ENCODE peak calls at places on chromosomes 7 and 10, in four cellular contexts. One of them, this sample, is unnamed.

GRCh38 chr10:84429926-84430520 is 101.6 kb downstream of the CCSER2 start:
- DNase-seq in RWPE2: peak; percentile 64
- DNase-seq in left lung: no peak
- DNase-seq in A549: peak; percentile 68
- DNase-seq in this sample: no peak

GRCh38 chr7:108824840-108825540 is 255.3 kb downstream of the DNAJB9 start:
- DNase-seq in A549: peak; percentile 16
- DNase-seq in RWPE2: no peak
- DNase-seq in left lung: no peak
- DNase-seq in this sample: no peak

GRCh38 chr10:45513586-45513985 is 139.6 kb downstream of the ALOX5 start:
- DNase-seq in A549: no peak
- DNase-seq in left lung: no peak
- DNase-seq in RWPE2: no peak
- DNase-seq in this sample: no peak

GRCh38 chr7:130207642-130208041 is at the start of gene SSMEM1:
- DNase-seq in left lung: no peak
- DNase-seq in A549: no peak
- DNase-seq in RWPE2: no peak
- DNase-seq in this sample: no peak

GRCh38 chr7:149669121-149669818 is 104.1 kb downstream of the ZNF467 start:
- DNase-seq in A549: peak; percentile 61
- DNase-seq in RWPE2: no peak
- DNase-seq in left lung: no peak
- DNase-seq in this sample: no peak

GRCh38 chr7:28291559-28291958 is 111.0 kb upstream of the JAZF1 start:
- DNase-seq in left lung: no peak
- DNase-seq in RWPE2: no peak
- DNase-seq in A549: no peak
- DNase-seq in this sample: no peak

GRCh38 chr10:119025776-119026175 is 3.7 kb upstream of the NANOS1 start:
- DNase-seq in A549: no peak
- DNase-seq in left lung: no peak
- DNase-seq in RWPE2: no peak
- DNase-seq in this sample: peak; percentile 20

GRCh38 chr10:6498771-6499170 is 81.3 kb downstream of the PRKCQ start:
- DNase-seq in RWPE2: no peak
- DNase-seq in left lung: no peak
- DNase-seq in A549: no peak
- DNase-seq in this sample: no peak

GRCh38 chr7:876972-877311 is 588 bp downstream of the GET4 start:
- DNase-seq in RWPE2: peak; percentile 69
- DNase-seq in A549: peak; percentile 51
- DNase-seq in left lung: no peak
- DNase-seq in this sample: no peak

GRCh38 chr10:68992721-68993440 is 4.3 kb downstream of the KIFBP start:
- DNase-seq in RWPE2: no peak
- DNase-seq in left lung: no peak
- DNase-seq in A549: no peak
- DNase-seq in this sample: no peak

GRCh38 chr7:36667007-36667406 is 57.3 kb downstream of the AOAH start:
- DNase-seq in A549: no peak
- DNase-seq in left lung: no peak
- DNase-seq in RWPE2: no peak
- DNase-seq in this sample: no peak

GRCh38 chr10:33937987-33938386 is 603.5 kb upstream of the NRP1 start:
- DNase-seq in A549: no peak
- DNase-seq in RWPE2: no peak
- DNase-seq in left lung: no peak
- DNase-seq in this sample: no peak

GRCh38 chr10:9222917-9223316 is 1168.4 kb downstream of the GATA3 start:
- DNase-seq in left lung: no peak
- DNase-seq in RWPE2: no peak
- DNase-seq in A549: no peak
- DNase-seq in this sample: no peak

GRCh38 chr7:35831208-35831607 is 30.4 kb downstream of the SEPTIN7 start:
- DNase-seq in left lung: no peak
- DNase-seq in A549: no peak
- DNase-seq in RWPE2: no peak
- DNase-seq in this sample: no peak

GRCh38 chr10:20841419-20841818 is 55.7 kb downstream of the NEBL start:
- DNase-seq in RWPE2: no peak
- DNase-seq in A549: no peak
- DNase-seq in left lung: no peak
- DNase-seq in this sample: no peak

GRCh38 chr7:22176791-22177412 is 180.1 kb downstream of the RAPGEF5 start:
- DNase-seq in RWPE2: no peak
- DNase-seq in left lung: no peak
- DNase-seq in A549: no peak
- DNase-seq in this sample: no peak

GRCh38 chr10:97561678-97562077 is 10.9 kb upstream of the ANKRD2 start:
- DNase-seq in A549: no peak
- DNase-seq in RWPE2: no peak
- DNase-seq in left lung: no peak
- DNase-seq in this sample: no peak

GRCh38 chr7:103065666-103066065 is 8.9 kb downstream of the FBXL13 start:
- DNase-seq in RWPE2: no peak
- DNase-seq in left lung: peak; percentile 81
- DNase-seq in A549: peak; percentile 48
- DNase-seq in this sample: no peak

GRCh38 chr10:131311661-131312260 is at the start of gene TCERG1L:
- DNase-seq in left lung: no peak
- DNase-seq in A549: no peak
- DNase-seq in RWPE2: no peak
- DNase-seq in this sample: no peak

GRCh38 chr7:76086070-76086469 is 38.2 kb downstream of the MDH2 start:
- DNase-seq in left lung: no peak
- DNase-seq in RWPE2: no peak
- DNase-seq in A549: no peak
- DNase-seq in this sample: no peak

DNA sequence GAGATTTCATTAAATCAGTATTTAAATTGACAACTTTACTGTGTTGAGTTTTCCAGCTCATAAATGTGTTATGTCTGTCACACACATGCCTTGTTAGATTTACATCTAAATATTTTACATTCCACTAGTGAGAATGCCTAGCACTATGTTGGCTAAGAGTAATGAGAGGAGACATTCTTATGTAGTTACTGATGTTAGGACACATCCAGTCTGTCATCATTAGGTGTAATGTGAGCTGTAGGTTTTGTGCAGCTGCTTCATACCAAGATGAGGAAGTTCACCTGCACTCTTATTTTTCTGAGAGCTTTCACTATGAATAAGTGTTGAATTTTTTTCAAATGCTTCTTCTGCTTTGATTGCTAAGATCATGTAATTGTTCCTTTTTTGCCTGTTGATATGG is 218.0 kb upstream of the IGFBP3 start:
- DNase-seq in A549: peak; percentile 72
- DNase-seq in left lung: no peak
- DNase-seq in RWPE2: no peak
- DNase-seq in this sample: no peak
- TF ChIP-seq CTCF in A549: no peak
- TF ChIP-seq CTCF in left lung: no peak
- TF ChIP-seq CTCF in RWPE2: no peak
- TF ChIP-seq CTCF in this sample: no peak

DNA sequence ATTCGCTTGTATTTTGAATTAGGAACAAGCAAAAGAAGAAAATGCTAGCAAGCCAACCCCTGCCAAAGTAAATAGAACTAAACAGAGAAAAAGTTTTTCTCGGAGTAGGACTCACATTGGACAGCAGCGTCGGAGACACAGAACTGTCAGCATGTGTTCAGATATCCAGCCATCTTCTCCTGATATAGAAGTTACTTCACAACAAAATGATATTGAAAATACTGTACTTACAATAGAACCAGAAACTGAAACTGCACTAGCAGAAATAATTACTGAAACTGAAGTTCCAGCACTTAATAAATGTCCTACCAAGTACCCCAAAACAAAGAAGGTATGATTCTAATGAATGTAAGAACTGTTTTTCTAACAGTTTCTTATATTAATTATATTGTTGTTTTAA is 87.9 kb downstream of the KMT2E start:
- DNase-seq in left lung: no peak
- DNase-seq in A549: no peak
- DNase-seq in RWPE2: no peak
- DNase-seq in this sample: no peak
- TF ChIP-seq CTCF in left lung: no peak
- TF ChIP-seq CTCF in A549: no peak
- TF ChIP-seq CTCF in RWPE2: no peak
- TF ChIP-seq CTCF in this sample: no peak

GRCh38 chr10:102452672-102453340 is 1.5 kb upstream of the C10orf95 start:
- DNase-seq in RWPE2: no peak
- DNase-seq in A549: peak; percentile 47
- DNase-seq in left lung: no peak
- DNase-seq in this sample: no peak
- TF ChIP-seq CTCF in RWPE2: no peak
- TF ChIP-seq CTCF in A549: no peak
- TF ChIP-seq CTCF in left lung: no peak
- TF ChIP-seq CTCF in this sample: no peak

GRCh38 chr7:83271212-83272099 is 108.8 kb upstream of the PCLO start:
- DNase-seq in RWPE2: no peak
- DNase-seq in A549: peak; percentile 44
- DNase-seq in left lung: no peak
- DNase-seq in this sample: no peak
- TF ChIP-seq CTCF in RWPE2: peak; percentile 53
- TF ChIP-seq CTCF in A549: peak; percentile 53
- TF ChIP-seq CTCF in left lung: no peak
- TF ChIP-seq CTCF in this sample: peak; percentile 70

GRCh38 chr10:120827251-120827875 is 23.8 kb upstream of the WDR11 start:
- DNase-seq in A549: no peak
- DNase-seq in RWPE2: no peak
- DNase-seq in left lung: no peak
- DNase-seq in this sample: no peak

GRCh38 chr10:120825878-120826383 is 25.2 kb upstream of the WDR11 start:
- DNase-seq in A549: no peak
- DNase-seq in left lung: no peak
- DNase-seq in RWPE2: no peak
- DNase-seq in this sample: no peak

GRCh38 chr10:120823251-120823650 is 27.9 kb upstream of the WDR11 start:
- DNase-seq in A549: no peak
- DNase-seq in RWPE2: no peak
- DNase-seq in left lung: no peak
- DNase-seq in this sample: no peak

GRCh38 chr10:120828940-120829339 is 22.2 kb upstream of the WDR11 start:
- DNase-seq in A549: no peak
- DNase-seq in RWPE2: no peak
- DNase-seq in left lung: no peak
- DNase-seq in this sample: no peak

GRCh38 chr10:120824864-120825263 is 26.3 kb upstream of the WDR11 start:
- DNase-seq in left lung: no peak
- DNase-seq in A549: peak; percentile 48
- DNase-seq in RWPE2: no peak
- DNase-seq in this sample: no peak
- TF ChIP-seq CTCF in left lung: peak; percentile 45
- TF ChIP-seq CTCF in A549: peak; percentile 30
- TF ChIP-seq CTCF in RWPE2: peak; percentile 42
- TF ChIP-seq CTCF in this sample: peak; percentile 74